ENCODE peak calls at places on chromosomes 2 and 18, in four cellular contexts. M is breast epithelium, H is H1, E is heart left ventricle. J is an unnamed sample.

GRCh38 chr2:127669056-127669455 is 6.3 kb downstream of the LIMS2 start:
- DNase-seq in H (no peak), M (no peak), E (no peak), J (no peak)

GRCh38 chr2:175151791-175152190 is 16.2 kb downstream of the ATF2 start:
- DNase-seq in H (no peak), E (no peak), M (no peak), J (no peak)

GRCh38 chr2:172674034-172674967 is 61.3 kb upstream of the RAPGEF4 start:
- DNase-seq in M (no peak), E (no peak), H (peak), J (no peak)

GRCh38 chr18:63997041-63997440 is 27.2 kb downstream of the SERPINB8 start:
- DNase-seq in E (no peak), H (no peak), M (no peak), J (no peak)

GRCh38 chr2:106531676-106532075 is 44.5 kb downstream of the CD8B2 start:
- DNase-seq in M (peak), E (no peak), H (no peak), J (no peak)

GRCh38 chr18:9173770-9174233 is 37.2 kb downstream of the ANKRD12 start:
- DNase-seq in H (no peak), E (no peak), M (no peak), J (no peak)

GRCh38 chr18:44742741-44743311 is 62.1 kb downstream of the SETBP1 start:
- DNase-seq in M (no peak), E (no peak), H (no peak), J (no peak)

GRCh38 chr2:241417626-241418025 is 61.5 kb downstream of the FARP2 start:
- DNase-seq in H (no peak), E (no peak), M (no peak), J (no peak)

GRCh38 chr2:223787358-223787757 is 50.0 kb downstream of the AP1S3 start:
- DNase-seq in M (no peak), H (no peak), E (no peak), J (no peak)

GRCh38 chr2:156589381-156590079 is 153.4 kb downstream of the GPD2 start:
- DNase-seq in H (no peak), M (no peak), E (no peak), J (no peak)

GRCh38 chr18:58887613-58887963 is 22.9 kb downstream of the ZNF532 start:
- DNase-seq in H (no peak), E (peak), M (peak), J (no peak)

GRCh38 chr2:96325884-96326255 is 753 bp downstream of the ITPRIPL1 start:
- DNase-seq in E (no peak), M (no peak), H (no peak), J (no peak)
- TF ChIP-seq POLR2A in E (no peak), M (no peak), H (no peak), J (no peak)

DNA sequence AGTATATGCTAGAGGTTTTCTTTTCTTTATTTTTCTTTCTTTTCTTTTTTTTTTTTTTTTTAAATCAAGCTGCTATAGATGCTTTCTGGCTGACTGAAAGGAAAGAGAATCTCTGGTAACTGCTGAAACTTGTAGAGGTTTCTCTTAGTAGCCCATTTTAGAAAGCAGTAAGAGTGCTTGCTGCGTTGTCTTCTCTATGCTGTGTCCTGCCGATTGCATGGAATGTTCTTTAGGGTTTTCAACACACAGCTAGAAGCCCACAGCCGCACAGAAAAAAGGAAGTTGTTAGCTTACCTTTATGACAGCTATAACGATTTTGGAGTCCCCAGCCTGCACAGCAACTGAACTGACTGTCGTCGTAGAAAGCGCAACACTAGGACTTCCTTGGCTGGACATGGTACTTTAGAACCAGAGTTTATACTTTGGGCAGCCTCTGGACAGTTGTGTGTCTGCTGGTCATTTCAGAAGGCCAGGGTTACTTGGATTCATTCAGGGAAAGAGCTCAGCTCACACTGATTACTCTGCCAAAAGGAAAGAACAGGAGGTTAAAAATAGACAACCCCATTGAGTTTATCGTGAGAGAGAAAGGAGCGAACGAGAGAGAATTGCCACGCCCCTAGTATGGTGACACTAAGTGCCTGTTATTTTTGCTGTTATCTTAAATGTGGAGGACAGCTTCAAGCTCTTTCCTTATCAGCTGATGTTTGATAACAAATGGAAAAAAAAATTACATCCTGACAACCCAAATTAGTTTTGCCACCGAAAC is at the start of gene CCDC141:
- DNase-seq in M (no peak), H (no peak), E (no peak), J (no peak)
- TF ChIP-seq POLR2A in M (no peak), H (no peak), E (peak), J (no peak)

GRCh38 chr2:10220045-10220444 is 82.7 kb upstream of the HPCAL1 start:
- DNase-seq in M (no peak), E (peak), H (no peak), J (no peak)
- TF ChIP-seq POLR2A in M (no peak), E (no peak), H (no peak), J (no peak)

DNA sequence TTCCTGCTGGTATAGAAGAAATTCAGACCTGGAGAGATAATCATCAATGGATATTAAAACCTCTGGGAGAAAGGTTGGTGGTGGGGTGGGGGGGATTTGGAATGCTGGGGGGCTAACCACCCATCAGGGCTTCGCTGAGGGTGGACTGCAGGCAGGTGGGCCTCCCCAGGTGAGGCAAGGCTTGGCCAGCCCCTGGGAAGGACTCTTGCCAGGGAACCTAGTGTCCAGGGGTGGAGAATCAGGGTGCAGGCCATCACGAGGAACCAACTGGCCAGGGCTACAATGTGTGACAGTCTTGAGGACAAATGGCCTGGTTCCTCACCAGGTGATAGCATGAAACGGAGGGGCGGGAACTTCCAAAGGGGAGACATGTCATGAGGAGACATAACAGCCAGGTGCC is 11.8 kb downstream of the RAB11FIP5 start:
- DNase-seq in M (no peak), H (no peak), E (peak), J (no peak)
- TF ChIP-seq POLR2A in M (no peak), H (no peak), E (no peak), J (no peak)

GRCh38 chr18:49360582-49360981 is 99.9 kb downstream of the DYM start:
- DNase-seq in M (no peak), H (no peak), E (no peak), J (no peak)

GRCh38 chr18:49364821-49365220 is 95.6 kb downstream of the DYM start:
- DNase-seq in H (no peak), M (no peak), E (no peak), J (no peak)

GRCh38 chr18:49359732-49360444 is 100.6 kb downstream of the DYM start:
- DNase-seq in E (no peak), M (no peak), H (no peak), J (no peak)

GRCh38 chr18:49368161-49368875 is 92.1 kb downstream of the DYM start:
- DNase-seq in M (peak), H (no peak), E (no peak), J (no peak)

DNA sequence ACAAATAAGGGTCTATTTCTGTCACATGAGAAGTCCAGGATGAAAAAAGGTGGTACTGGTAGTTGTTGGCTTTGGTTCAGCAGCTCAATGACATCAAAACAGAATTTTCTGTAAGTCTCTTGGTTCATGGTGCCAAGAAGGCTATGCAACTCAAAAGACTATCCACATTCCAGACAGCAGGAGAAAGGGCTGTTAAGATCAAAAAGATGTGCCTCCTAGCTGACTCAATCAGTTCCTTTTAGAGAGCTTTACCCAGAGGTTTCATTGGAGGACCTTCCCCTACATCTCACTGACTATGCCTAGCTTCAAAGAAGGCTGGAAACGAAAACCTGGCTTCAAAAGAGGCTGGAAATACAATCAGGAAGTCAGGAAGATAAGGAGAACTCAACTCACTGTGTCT is 98.0 kb downstream of the DYM start:
- DNase-seq in M (no peak), H (no peak), E (no peak), J (no peak)
- TF ChIP-seq POLR2A in M (no peak), H (no peak), E (no peak), J (no peak)

GRCh38 chr18:3451989-3452749 is 2.2 kb downstream of the TGIF1 start:
- DNase-seq in E (peak), M (peak), H (no peak), J (no peak)
- TF ChIP-seq POLR2A in E (no peak), M (peak), H (peak), J (no peak)

DNA sequence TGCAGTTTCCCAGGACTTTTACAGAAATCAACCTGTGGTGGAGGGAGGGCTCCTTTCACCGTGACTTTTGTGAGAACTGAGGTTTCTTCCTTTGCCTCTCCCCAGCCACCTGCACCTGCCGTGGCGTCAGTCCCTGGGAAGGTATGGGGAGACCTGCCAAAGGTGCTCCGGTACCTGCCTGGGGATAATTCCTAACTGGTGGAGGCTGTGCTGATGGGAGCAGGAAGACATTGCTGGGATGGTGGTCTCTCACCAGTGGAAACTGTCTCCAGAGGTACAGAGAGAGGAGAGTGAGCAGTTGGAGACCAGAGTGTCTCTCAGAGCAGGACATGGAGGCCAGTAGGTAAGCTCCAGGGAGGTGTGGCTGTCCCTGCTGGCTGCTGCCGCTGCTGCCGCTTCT is 52.6 kb downstream of the CIB4 start:
- DNase-seq in E (peak), M (no peak), H (no peak), J (no peak)
- TF ChIP-seq POLR2A in E (no peak), M (no peak), H (no peak), J (no peak)